ENCODE peak calls at places on chromosomes 12 and 14, in ten cellular contexts. V is psoas muscle; Q is neural progenitor cell; U is stimulated activated CD4-positive, alpha-beta T cell treated with anti-CD3 and anti-CD28 coated beads, Interleukin-4, amount 100 ng/mL, for 48 hours; I is amygdala; Z is left kidney; R is stromal cell of bone marrow; F is osteoblast; A is sciatic nerve; B is left cardiac atrium. C is an unnamed sample.

GRCh38 chr12:28527631-28528249 is 337.5 kb downstream of the CCDC91 start:
- DNase-seq in Q (no peak), R (no peak), Z (no peak), B (no peak), U (no peak), V (no peak), A (no peak), I (no peak), F (no peak), C (no peak)

GRCh38 chr12:67593041-67593870 is 55.3 kb upstream of the DYRK2 start:
- DNase-seq in Z (peak; percentile 60), I (no peak), B (no peak), Q (no peak), U (no peak), R (peak; percentile 7), F (no peak), V (no peak), A (no peak), C (peak; percentile 61)

GRCh38 chr12:75632452-75632851 is 121.0 kb upstream of the KRR1 start:
- DNase-seq in R (no peak), U (no peak), F (no peak), V (no peak), Z (no peak), I (no peak), Q (peak; percentile 77), B (no peak), A (no peak), C (no peak)

GRCh38 chr14:24292118-24292807 is 7.3 kb downstream of the DHRS1 start:
- DNase-seq in B (no peak), Q (no peak), R (no peak), V (no peak), I (no peak), U (no peak), A (no peak), Z (no peak), F (no peak), C (no peak)

GRCh38 chr12:62659457-62660295 is 193.1 kb downstream of the MON2 start:
- DNase-seq in F (no peak), R (no peak), Q (peak; percentile 81), V (no peak), B (no peak), Z (no peak), U (no peak), I (no peak), A (no peak), C (peak; percentile 16)

GRCh38 chr12:48024735-48025134 is 20.5 kb upstream of the COL2A1 start:
- DNase-seq in R (no peak), V (no peak), Z (no peak), I (no peak), B (no peak), F (no peak), U (no peak), Q (no peak), A (no peak), C (no peak)

GRCh38 chr12:25829192-25829591 is 129.3 kb upstream of the RASSF8 start:
- DNase-seq in F (peak; percentile 81), R (peak; percentile 98), B (peak; percentile 70), Z (no peak), A (no peak), V (no peak), I (no peak), Q (no peak), U (no peak), C (peak; percentile 93)

GRCh38 chr14:55592426-55592825 is 12.4 kb downstream of the KTN1 start:
- DNase-seq in R (no peak), Z (no peak), F (no peak), A (no peak), U (no peak), I (no peak), Q (no peak), V (no peak), B (no peak), C (no peak)

GRCh38 chr14:103676881-103677675 is 38.2 kb downstream of the XRCC3 start:
- DNase-seq in Q (no peak), V (no peak), Z (no peak), U (no peak), F (peak; percentile 41), B (no peak), I (no peak), A (no peak), R (no peak), C (no peak)

GRCh38 chr12:12689672-12690287 is 6.2 kb downstream of the GPR19 start:
- DNase-seq in R (no peak), I (no peak), F (no peak), A (no peak), B (no peak), U (no peak), Z (peak; percentile 77), V (no peak), Q (no peak), C (no peak)

GRCh38 chr14:23284654-23285529 is 1.0 kb downstream of the HOMEZ start:
- DNase-seq in I (no peak), Q (no peak), F (no peak), R (peak; percentile 7), Z (peak; percentile 34), A (no peak), V (no peak), U (no peak), B (no peak), C (peak; percentile 10)

GRCh38 chr12:16610743-16611142 is 4.8 kb upstream of the LMO3 start:
- DNase-seq in R (no peak), F (no peak), V (no peak), A (no peak), U (no peak), I (no peak), Q (no peak), Z (no peak), B (no peak), C (no peak)

GRCh38 chr12:80178846-80179245 is 79.5 kb downstream of the OTOGL start:
- DNase-seq in Q (no peak), V (no peak), F (no peak), B (no peak), U (no peak), Z (no peak), A (no peak), R (no peak), I (no peak), C (no peak)

GRCh38 chr14:83707056-83707455 is 1822.9 kb upstream of the FLRT2 start:
- DNase-seq in Q (no peak), U (no peak), F (no peak), A (no peak), Z (no peak), R (no peak), I (no peak), B (no peak), V (no peak), C (no peak)

GRCh38 chr14:50804181-50804721 is 26.7 kb downstream of the NIN start:
- DNase-seq in Z (no peak), Q (no peak), U (no peak), V (no peak), F (peak; percentile 69), I (no peak), B (no peak), R (peak; percentile 44), A (no peak), C (peak; percentile 58)

GRCh38 chr12:40010899-40011774 is 94.7 kb downstream of the SLC2A13 start:
- DNase-seq in B (peak; percentile 42), Q (peak; percentile 82), Z (peak; percentile 72), R (peak; percentile 78), F (no peak), A (no peak), U (no peak), I (peak; percentile 29), V (no peak), C (peak; percentile 71)

GRCh38 chr14:36070056-36071043 is 106.2 kb downstream of the PTCSC3 start:
- DNase-seq in Z (peak; percentile 90), U (peak; percentile 38), Q (peak; percentile 87), V (peak; percentile 15), I (peak; percentile 42), F (no peak), R (no peak), A (peak; percentile 68), B (peak; percentile 45), C (peak; percentile 57)

GRCh38 chr12:84842406-84843013 is 70.1 kb downstream of the SLC6A15 start:
- DNase-seq in I (no peak), A (no peak), U (no peak), B (no peak), F (no peak), Z (peak; percentile 61), V (no peak), Q (peak; percentile 39), R (peak; percentile 22), C (peak; percentile 16)

GRCh38 chr14:63852271-63852816 is 460 bp upstream of the SYNE2 start:
- DNase-seq in Q (no peak), A (no peak), I (no peak), F (peak; percentile 68), V (no peak), B (no peak), U (no peak), R (no peak), Z (peak; percentile 78), C (peak; percentile 11)

GRCh38 chr12:118035194-118036041 is 18.9 kb downstream of the RFC5 start:
- DNase-seq in B (no peak), I (peak; percentile 52), A (no peak), F (no peak), R (no peak), Z (peak; percentile 22), Q (peak; percentile 5), U (no peak), V (no peak), C (peak; percentile 36)

C was measured in RPMI7951.